ENCODE peak calls at places on chromosomes 12 and 14, in six cellular contexts. One of them, this sample, is unnamed. For H3K4me1, the result is how much of the 10 kb centered on the place peaks cover.

GRCh38 chr12:124428792-124429281 is 133.9 kb downstream of the RFLNA start:
- DNase-seq in adrenal gland: no peak
- DNase-seq in transverse colon: no peak
- DNase-seq in mesendoderm: no peak
- DNase-seq in A549: no peak
- DNase-seq in neuronal stem cell: no peak
- DNase-seq in this sample: peak

GRCh38 chr12:129036135-129036534 is 182.9 kb downstream of the GLT1D1 start:
- DNase-seq in adrenal gland: no peak
- DNase-seq in transverse colon: no peak
- DNase-seq in mesendoderm: no peak
- DNase-seq in A549: no peak
- DNase-seq in neuronal stem cell: no peak
- DNase-seq in this sample: no peak

GRCh38 chr12:45893240-45893639 is 97.1 kb downstream of the SCAF11 start:
- DNase-seq in adrenal gland: no peak
- DNase-seq in transverse colon: no peak
- DNase-seq in mesendoderm: peak
- DNase-seq in A549: no peak
- DNase-seq in neuronal stem cell: peak
- DNase-seq in this sample: no peak

GRCh38 chr12:7099290-7099996 is 7.2 kb upstream of the C1R start:
- DNase-seq in adrenal gland: no peak
- DNase-seq in transverse colon: no peak
- DNase-seq in mesendoderm: no peak
- DNase-seq in A549: no peak
- DNase-seq in neuronal stem cell: no peak
- DNase-seq in this sample: no peak

GRCh38 chr12:75587340-75588106 is 76.1 kb upstream of the KRR1 start:
- DNase-seq in adrenal gland: no peak
- DNase-seq in transverse colon: no peak
- DNase-seq in mesendoderm: no peak
- DNase-seq in A549: no peak
- DNase-seq in neuronal stem cell: no peak
- DNase-seq in this sample: no peak

GRCh38 chr14:35879654-35880249 is 53.6 kb downstream of the BRMS1L start:
- DNase-seq in adrenal gland: no peak
- DNase-seq in transverse colon: no peak
- DNase-seq in mesendoderm: no peak
- DNase-seq in A549: peak
- DNase-seq in neuronal stem cell: no peak
- DNase-seq in this sample: peak

GRCh38 chr12:104353012-104353981 is 49.8 kb downstream of the EID3 start:
- DNase-seq in adrenal gland: peak
- DNase-seq in transverse colon: no peak
- DNase-seq in mesendoderm: no peak
- DNase-seq in A549: no peak
- DNase-seq in neuronal stem cell: no peak
- DNase-seq in this sample: no peak

GRCh38 chr12:124636138-124636968 is 68.9 kb upstream of the NCOR2 start:
- DNase-seq in adrenal gland: peak
- DNase-seq in transverse colon: peak
- DNase-seq in mesendoderm: peak
- DNase-seq in A549: no peak
- DNase-seq in neuronal stem cell: no peak
- DNase-seq in this sample: no peak

GRCh38 chr12:29741342-29742241 is 42.1 kb downstream of the TMTC1 start:
- DNase-seq in adrenal gland: no peak
- DNase-seq in transverse colon: no peak
- DNase-seq in mesendoderm: no peak
- DNase-seq in A549: no peak
- DNase-seq in neuronal stem cell: no peak
- DNase-seq in this sample: no peak

GRCh38 chr14:49479432-49479831 is 106.7 kb downstream of the RPS29 start:
- DNase-seq in adrenal gland: no peak
- DNase-seq in transverse colon: no peak
- DNase-seq in mesendoderm: no peak
- DNase-seq in A549: no peak
- DNase-seq in neuronal stem cell: no peak
- DNase-seq in this sample: no peak

GRCh38 chr12:8907513-8907912 is 6.8 kb upstream of the PHC1 start:
- DNase-seq in adrenal gland: no peak
- DNase-seq in transverse colon: no peak
- DNase-seq in mesendoderm: peak
- DNase-seq in A549: no peak
- DNase-seq in neuronal stem cell: no peak
- DNase-seq in this sample: no peak

GRCh38 chr14:70886421-70887206 is 20.6 kb upstream of the PCNX1 start:
- DNase-seq in adrenal gland: no peak
- DNase-seq in transverse colon: peak
- DNase-seq in mesendoderm: peak
- DNase-seq in A549: no peak
- DNase-seq in neuronal stem cell: no peak
- DNase-seq in this sample: no peak

GRCh38 chr14:70889555-70889954 is 17.7 kb upstream of the PCNX1 start:
- DNase-seq in adrenal gland: no peak
- DNase-seq in transverse colon: no peak
- DNase-seq in mesendoderm: no peak
- DNase-seq in A549: no peak
- DNase-seq in neuronal stem cell: no peak
- DNase-seq in this sample: no peak

GRCh38 chr14:70887207-70888150 is 19.8 kb upstream of the PCNX1 start:
- DNase-seq in adrenal gland: no peak
- DNase-seq in transverse colon: no peak
- DNase-seq in mesendoderm: no peak
- DNase-seq in A549: no peak
- DNase-seq in neuronal stem cell: no peak
- DNase-seq in this sample: no peak

GRCh38 chr14:70888151-70888499 is 19.1 kb upstream of the PCNX1 start:
- DNase-seq in adrenal gland: no peak
- DNase-seq in transverse colon: no peak
- DNase-seq in mesendoderm: peak
- DNase-seq in A549: no peak
- DNase-seq in neuronal stem cell: no peak
- DNase-seq in this sample: no peak

GRCh38 chr14:70888681-70889175 is 18.5 kb upstream of the PCNX1 start:
- DNase-seq in adrenal gland: no peak
- DNase-seq in transverse colon: no peak
- DNase-seq in mesendoderm: no peak
- DNase-seq in A549: no peak
- DNase-seq in neuronal stem cell: no peak
- DNase-seq in this sample: no peak
- H3K4me1 ChIP-seq in adrenal gland: under half
- H3K4me1 ChIP-seq in transverse colon: under half
- H3K4me1 ChIP-seq in mesendoderm: under half
- H3K4me1 ChIP-seq in A549: under half
- H3K4me1 ChIP-seq in neuronal stem cell: under half
- H3K4me1 ChIP-seq in this sample: under half

GRCh38 chr14:94483071-94483451 is 7.1 kb upstream of the SERPINA9 start:
- DNase-seq in adrenal gland: no peak
- DNase-seq in transverse colon: no peak
- DNase-seq in mesendoderm: no peak
- DNase-seq in A549: no peak
- DNase-seq in neuronal stem cell: no peak
- DNase-seq in this sample: no peak
- H3K4me1 ChIP-seq in adrenal gland: under half
- H3K4me1 ChIP-seq in transverse colon: under half
- H3K4me1 ChIP-seq in mesendoderm: under half
- H3K4me1 ChIP-seq in A549: under half
- H3K4me1 ChIP-seq in neuronal stem cell: under half
- H3K4me1 ChIP-seq in this sample: under half

DNA sequence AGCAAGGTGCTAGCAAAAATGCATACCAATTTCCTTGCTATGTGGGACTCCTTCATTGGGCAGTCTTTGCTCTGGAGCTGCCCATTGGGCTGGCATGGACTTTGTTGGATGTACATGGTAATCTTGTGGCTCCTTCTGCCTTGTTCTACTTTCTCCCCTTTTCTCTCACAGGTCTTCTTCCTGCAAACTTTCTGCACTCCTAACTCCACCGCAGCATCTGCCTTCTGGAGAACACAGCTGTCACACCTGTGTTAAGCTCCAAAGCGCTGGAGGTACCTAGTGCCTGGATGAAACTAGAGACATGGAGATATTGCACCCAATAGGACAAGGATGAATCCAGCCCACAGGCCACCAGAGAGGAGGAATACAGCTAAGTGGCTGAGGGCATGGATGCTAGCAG is 60.7 kb upstream of the CCND2 start:
- DNase-seq in adrenal gland: no peak
- DNase-seq in transverse colon: no peak
- DNase-seq in mesendoderm: no peak
- DNase-seq in A549: no peak
- DNase-seq in neuronal stem cell: no peak
- DNase-seq in this sample: no peak
- H3K4me1 ChIP-seq in adrenal gland: under half
- H3K4me1 ChIP-seq in transverse colon: under half
- H3K4me1 ChIP-seq in mesendoderm: under half
- H3K4me1 ChIP-seq in A549: under half
- H3K4me1 ChIP-seq in neuronal stem cell: under half
- H3K4me1 ChIP-seq in this sample: under half

DNA sequence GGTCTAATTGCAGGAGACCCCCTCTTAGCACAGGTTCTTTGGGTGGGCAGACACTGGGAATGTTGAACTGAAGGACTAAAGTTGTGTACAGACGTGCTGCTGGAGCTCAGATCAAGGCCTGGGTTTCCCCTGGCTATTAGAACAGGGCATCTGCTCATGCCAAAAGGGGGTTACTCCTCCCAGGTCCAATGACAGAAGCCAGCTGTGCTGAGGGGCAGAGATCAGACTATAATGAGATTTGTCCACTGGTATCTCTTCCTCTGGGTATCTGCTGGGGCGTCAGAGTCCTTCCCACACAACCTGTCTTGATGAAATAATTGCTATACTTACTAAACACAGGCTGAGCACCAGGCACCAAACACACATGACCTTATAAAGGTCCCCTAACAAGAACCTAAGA is 42.6 kb downstream of the LTBP2 start:
- DNase-seq in adrenal gland: no peak
- DNase-seq in transverse colon: no peak
- DNase-seq in mesendoderm: no peak
- DNase-seq in A549: no peak
- DNase-seq in neuronal stem cell: no peak
- DNase-seq in this sample: peak
- H3K4me1 ChIP-seq in adrenal gland: under half
- H3K4me1 ChIP-seq in transverse colon: under half
- H3K4me1 ChIP-seq in mesendoderm: under half
- H3K4me1 ChIP-seq in A549: half or more
- H3K4me1 ChIP-seq in neuronal stem cell: under half
- H3K4me1 ChIP-seq in this sample: half or more

GRCh38 chr14:24384169-24384568 is 14.6 kb upstream of the NYNRIN start:
- DNase-seq in adrenal gland: no peak
- DNase-seq in transverse colon: no peak
- DNase-seq in mesendoderm: no peak
- DNase-seq in A549: no peak
- DNase-seq in neuronal stem cell: no peak
- DNase-seq in this sample: no peak
- H3K4me1 ChIP-seq in adrenal gland: under half
- H3K4me1 ChIP-seq in transverse colon: under half
- H3K4me1 ChIP-seq in mesendoderm: under half
- H3K4me1 ChIP-seq in A549: under half
- H3K4me1 ChIP-seq in neuronal stem cell: under half
- H3K4me1 ChIP-seq in this sample: under half

GRCh38 chr12:48028541-48029400 is 24.5 kb upstream of the COL2A1 start:
- DNase-seq in adrenal gland: no peak
- DNase-seq in transverse colon: no peak
- DNase-seq in mesendoderm: no peak
- DNase-seq in A549: no peak
- DNase-seq in neuronal stem cell: no peak
- DNase-seq in this sample: no peak
- H3K4me1 ChIP-seq in adrenal gland: under half
- H3K4me1 ChIP-seq in transverse colon: under half
- H3K4me1 ChIP-seq in mesendoderm: under half
- H3K4me1 ChIP-seq in A549: under half
- H3K4me1 ChIP-seq in neuronal stem cell: under half
- H3K4me1 ChIP-seq in this sample: under half

GRCh38 chr12:114993202-114993601 is 309.2 kb upstream of the TBX3 start:
- DNase-seq in adrenal gland: no peak
- DNase-seq in transverse colon: no peak
- DNase-seq in mesendoderm: no peak
- DNase-seq in A549: no peak
- DNase-seq in neuronal stem cell: no peak
- DNase-seq in this sample: no peak

GRCh38 chr12:114986849-114987248 is 302.9 kb upstream of the TBX3 start:
- DNase-seq in adrenal gland: no peak
- DNase-seq in transverse colon: no peak
- DNase-seq in mesendoderm: no peak
- DNase-seq in A549: no peak
- DNase-seq in neuronal stem cell: no peak
- DNase-seq in this sample: no peak

GRCh38 chr12:114995891-114996290 is 311.9 kb upstream of the TBX3 start:
- DNase-seq in adrenal gland: no peak
- DNase-seq in transverse colon: no peak
- DNase-seq in mesendoderm: peak
- DNase-seq in A549: no peak
- DNase-seq in neuronal stem cell: no peak
- DNase-seq in this sample: no peak

GRCh38 chr12:114986178-114986714 is 302.3 kb upstream of the TBX3 start:
- DNase-seq in adrenal gland: no peak
- DNase-seq in transverse colon: no peak
- DNase-seq in mesendoderm: no peak
- DNase-seq in A549: no peak
- DNase-seq in neuronal stem cell: no peak
- DNase-seq in this sample: no peak

GRCh38 chr12:114990396-114990795 is 306.4 kb upstream of the TBX3 start:
- DNase-seq in adrenal gland: no peak
- DNase-seq in transverse colon: no peak
- DNase-seq in mesendoderm: no peak
- DNase-seq in A549: no peak
- DNase-seq in neuronal stem cell: no peak
- DNase-seq in this sample: no peak
- H3K4me1 ChIP-seq in adrenal gland: under half
- H3K4me1 ChIP-seq in transverse colon: under half
- H3K4me1 ChIP-seq in mesendoderm: under half
- H3K4me1 ChIP-seq in A549: under half
- H3K4me1 ChIP-seq in neuronal stem cell: under half
- H3K4me1 ChIP-seq in this sample: under half

This sample was measured in SK-N-SH.